ENCODE peak calls at places on chromosome 22, in five cellular contexts. V is psoas muscle, F is left ventricle myocardium inferior, K is tibial nerve, D is endodermal cell. A is an unnamed sample.

GRCh38 chr22:27718186-27719032 is 83.1 kb downstream of the MN1 start:
- DNase-seq in D (peak), V (peak), F (peak), K (peak), A (no peak)

GRCh38 chr22:20205464-20205963 is 54.7 kb upstream of the CCDC188 start:
- DNase-seq in V (no peak), D (no peak), F (no peak), K (no peak), A (no peak)

GRCh38 chr22:20155330-20156041 is 4.6 kb upstream of the CCDC188 start:
- DNase-seq in F (peak), K (no peak), V (peak), D (no peak), A (no peak)

GRCh38 chr22:49460662-49461371 is 366.9 kb downstream of the BRD1 start:
- DNase-seq in D (no peak), V (no peak), K (no peak), F (no peak), A (no peak)

GRCh38 chr22:22355233-22355834 is 110.7 kb downstream of the VPREB1 start:
- DNase-seq in K (no peak), D (no peak), F (no peak), V (no peak), A (no peak)

GRCh38 chr22:49108636-49109315 is 718.9 kb downstream of the BRD1 start:
- DNase-seq in V (no peak), D (peak), K (no peak), F (no peak), A (no peak)

GRCh38 chr22:48953103-48953720 is 874.5 kb downstream of the BRD1 start:
- DNase-seq in F (no peak), V (no peak), K (no peak), D (no peak), A (no peak)

GRCh38 chr22:24503137-24503850 is 8.2 kb downstream of the UPB1 start:
- DNase-seq in K (peak), V (peak), D (peak), F (peak), A (no peak)

GRCh38 chr22:25357056-25357455 is 137.6 kb downstream of the CRYBB2 start:
- DNase-seq in V (no peak), F (no peak), D (no peak), K (no peak), A (no peak)

GRCh38 chr22:49210606-49211005 is 617.1 kb downstream of the BRD1 start:
- DNase-seq in V (no peak), F (peak), K (no peak), D (peak), A (no peak)

GRCh38 chr22:31346255-31346732 is at the start of gene PATZ1:
- DNase-seq in V (peak), D (peak), F (peak), K (peak), A (no peak)

GRCh38 chr22:25069758-25070461 is 117.4 kb downstream of the KIAA1671 start:
- DNase-seq in D (no peak), V (peak), F (no peak), K (no peak), A (no peak)

GRCh38 chr22:37146507-37147180 is 3.1 kb downstream of the IL2RB start:
- DNase-seq in D (no peak), F (no peak), K (no peak), V (no peak), A (no peak)

GRCh38 chr22:20787746-20788626 is 14.1 kb downstream of the SERPIND1 start:
- DNase-seq in V (no peak), K (no peak), F (no peak), D (no peak), A (no peak)

GRCh38 chr22:19291218-19291579 is 320 bp downstream of the CLTCL1 start:
- DNase-seq in D (peak), K (no peak), V (peak), F (peak), A (no peak)

GRCh38 chr22:34599567-34599966 is 466.4 kb upstream of the ISX start:
- DNase-seq in F (no peak), D (no peak), K (no peak), V (no peak), A (no peak)

GRCh38 chr22:49535126-49535525 is 292.5 kb downstream of the BRD1 start:
- DNase-seq in F (no peak), V (no peak), K (no peak), D (peak), A (no peak)

GRCh38 chr22:47408409-47408808 is 646.0 kb downstream of the TBC1D22A start:
- DNase-seq in D (no peak), V (no peak), K (no peak), F (no peak), A (peak)

GRCh38 chr22:27501191-27501936 is 300.2 kb downstream of the MN1 start:
- DNase-seq in F (no peak), D (no peak), V (peak), K (no peak), A (no peak)

GRCh38 chr22:30435674-30436126 is 10.1 kb downstream of the MTFP1 start:
- DNase-seq in K (no peak), V (peak), D (no peak), F (no peak), A (no peak)

GRCh38 chr22:27747396-27748256 is 53.9 kb downstream of the MN1 start:
- DNase-seq in V (no peak), K (peak), F (no peak), D (no peak), A (no peak)

GRCh38 chr22:47591709-47592108 is 829.3 kb downstream of the TBC1D22A start:
- DNase-seq in F (no peak), D (peak), K (no peak), V (peak), A (no peak)

GRCh38 chr22:37109242-37109917 is at the start of gene TMPRSS6:
- DNase-seq in V (no peak), D (no peak), F (no peak), K (no peak), A (no peak)

GRCh38 chr22:42268852-42269406 is 1.5 kb downstream of the TCF20 start:
- DNase-seq in D (no peak), F (no peak), K (no peak), V (no peak), A (no peak)

GRCh38 chr22:20520093-20520511 is 12.7 kb downstream of the MED15 start:
- DNase-seq in K (no peak), D (no peak), V (no peak), F (no peak), A (no peak)

GRCh38 chr22:36946436-36947158 is 33.2 kb downstream of the CSF2RB start:
- DNase-seq in V (no peak), F (no peak), K (no peak), D (no peak), A (no peak)

GRCh38 chr22:34105461-34106062 is 185.3 kb upstream of the LARGE1 start:
- DNase-seq in V (peak), D (peak), K (peak), F (peak), A (peak)

GRCh38 chr22:31870890-31871289 is 73.4 kb upstream of the YWHAH start:
- DNase-seq in D (no peak), K (no peak), V (no peak), F (no peak), A (peak)

GRCh38 chr22:42630901-42631602 is 9.3 kb downstream of the ATP5MGL start:
- DNase-seq in F (no peak), V (no peak), K (no peak), D (no peak), A (no peak)

GRCh38 chr22:31911565-31912401 is 32.6 kb upstream of the YWHAH start:
- DNase-seq in K (no peak), V (no peak), F (no peak), D (no peak), A (no peak)

GRCh38 chr22:21942407-21942895 is 10.2 kb downstream of the PPM1F start:
- DNase-seq in K (peak), F (peak), V (peak), D (no peak), A (no peak)

GRCh38 chr22:50625131-50625567 is 2.8 kb downstream of the ARSA start:
- DNase-seq in F (no peak), V (peak), K (no peak), D (no peak), A (no peak)

GRCh38 chr22:31241936-31242335 is 29.8 kb downstream of the LIMK2 start:
- DNase-seq in F (no peak), V (no peak), D (no peak), K (no peak), A (no peak)

GRCh38 chr22:39612811-39613548 is 42.4 kb downstream of the CACNA1I start:
- DNase-seq in F (no peak), D (no peak), K (no peak), V (no peak), A (no peak)

GRCh38 chr22:29536411-29536810 is 17.1 kb downstream of the THOC5 start:
- DNase-seq in F (no peak), D (no peak), V (no peak), K (no peak), A (no peak)

DNA sequence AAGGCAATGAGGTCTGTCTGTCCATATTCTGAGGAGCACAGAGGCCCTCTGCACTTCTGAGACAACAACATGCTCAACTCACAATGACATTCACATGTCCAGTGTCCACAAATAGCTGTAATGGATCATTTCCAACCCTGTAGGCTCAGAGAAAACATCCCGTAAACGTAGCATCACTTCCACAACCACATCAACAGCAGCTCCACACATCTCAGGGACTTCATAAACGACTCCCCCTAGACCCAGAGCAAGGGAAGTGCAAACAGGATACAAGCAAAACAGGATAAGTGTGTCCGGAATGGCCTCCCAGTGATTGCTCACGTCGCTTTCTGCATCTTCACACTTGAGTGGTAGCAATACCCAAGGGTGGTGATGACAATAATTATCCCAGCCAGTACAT is 100.2 kb downstream of the SYN3 start:
- DNase-seq in K (no peak), D (no peak), F (no peak), V (no peak), A (no peak)
- TF ChIP-seq CTCF in K (no peak), D (peak), F (peak), V (no peak), A (no peak)

DNA sequence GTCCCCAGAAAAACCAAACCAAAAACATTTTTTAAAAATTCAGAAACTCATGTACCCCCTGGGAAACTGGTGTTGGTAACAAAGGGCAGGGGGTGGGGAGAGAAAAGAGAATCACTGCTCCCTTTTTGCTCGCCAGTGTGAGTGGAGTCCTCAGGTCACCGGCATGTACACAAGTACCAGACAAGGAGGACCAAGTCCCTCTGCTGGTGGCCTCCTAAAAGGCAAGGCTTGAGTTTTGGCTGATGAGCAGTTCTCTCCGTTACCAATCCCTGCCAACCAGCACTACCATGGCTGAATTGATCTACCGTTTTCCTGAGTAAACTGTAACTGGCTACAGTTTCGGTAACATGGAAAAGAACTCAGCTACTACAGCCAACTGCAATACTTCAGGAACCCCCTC is 22.0 kb downstream of the APOL5 start:
- DNase-seq in D (peak), F (no peak), K (peak), V (no peak), A (no peak)
- TF ChIP-seq CTCF in D (peak), F (peak), K (no peak), V (peak), A (peak)

GRCh38 chr22:38570841-38571364 is 920 bp upstream of the DMC1 start:
- DNase-seq in V (peak), F (peak), K (peak), D (peak), A (no peak)
- TF ChIP-seq CTCF in V (no peak), F (no peak), K (no peak), D (peak), A (peak)

GRCh38 chr22:45834795-45835194 is 142.2 kb downstream of the WNT7B start:
- DNase-seq in F (no peak), K (no peak), V (no peak), D (no peak), A (no peak)
- TF ChIP-seq CTCF in F (no peak), K (no peak), V (no peak), D (no peak), A (no peak)